ENCODE peak calls at places on chromosomes 16 and 17, in four cellular contexts. L is T-helper 9 cell; R is AG04450; D is effector CD4-positive, alpha-beta T cell. W is an unnamed sample.

GRCh38 chr16:85984947-85985451 is 86.0 kb downstream of the IRF8 start:
- DNase-seq in L (no peak), D (no peak), R (no peak), W (no peak)

GRCh38 chr16:86156155-86156554 is 257.2 kb downstream of the IRF8 start:
- DNase-seq in L (no peak), D (no peak), R (no peak), W (no peak)

GRCh38 chr17:38868095-38868967 is 1.5 kb upstream of the LASP1 start:
- DNase-seq in R (no peak), D (no peak), L (no peak), W (no peak)

GRCh38 chr16:49698931-49699715 is 156.8 kb downstream of the ZNF423 start:
- DNase-seq in L (no peak), D (no peak), R (no peak), W (no peak)

GRCh38 chr16:66478733-66479511 is 51.8 kb downstream of the BEAN1 start:
- DNase-seq in D (peak; percentile 64), L (peak; percentile 69), R (no peak), W (no peak)

GRCh38 chr17:15398291-15398690 is 56.9 kb upstream of the TEKT3 start:
- DNase-seq in R (no peak), D (no peak), L (no peak), W (no peak)

GRCh38 chr16:11696266-11697012 is 28.2 kb downstream of the SNN start:
- DNase-seq in L (no peak), R (no peak), D (no peak), W (no peak)

GRCh38 chr17:38742431-38743308 is 5.5 kb downstream of the PCGF2 start:
- DNase-seq in L (no peak), D (no peak), R (peak; percentile 37), W (no peak)

GRCh38 chr17:39939588-39940419 is 12.3 kb downstream of the LRRC3C start:
- DNase-seq in R (peak; percentile 72), D (no peak), L (no peak), W (no peak)

GRCh38 chr16:62010186-62010585 is 26.1 kb downstream of the CDH8 start:
- DNase-seq in D (no peak), L (no peak), R (no peak), W (no peak)

GRCh38 chr17:81210466-81210865 is 12.3 kb downstream of the CEP131 start:
- DNase-seq in L (no peak), R (no peak), D (no peak), W (no peak)